ENCODE peak calls at places on chromosomes 11 and 22, in six cellular contexts. Y is SK-N-DZ; V is Peyer's patch; L is substantia nigra; Q is stimulated activated CD4-positive, alpha-beta T cell treated with anti-CD3 and anti-CD28 coated beads, Interleukin-12 subunit alpha, Interleukin-12 subunit beta, amount 100 ng/mL, for 48 hours; N is endothelial cell. B is an unnamed sample.

GRCh38 chr11:109704432-109704831 is 282.4 kb downstream of the C11orf87 start:
- DNase-seq in L (no peak), V (no peak), Y (no peak), Q (no peak), N (no peak), B (no peak)

GRCh38 chr11:64151337-64151736 is 14.6 kb downstream of the MACROD1 start:
- DNase-seq in Q (no peak), N (no peak), Y (no peak), V (no peak), L (no peak), B (no peak)

GRCh38 chr11:106390078-106390477 is 312.6 kb downstream of the AASDHPPT start:
- DNase-seq in Q (no peak), Y (no peak), N (no peak), L (no peak), V (no peak), B (no peak)

GRCh38 chr11:64343740-64344133 is 3.7 kb downstream of the CCDC88B start:
- DNase-seq in Q (no peak), L (no peak), V (peak), N (no peak), Y (no peak), B (no peak)

GRCh38 chr11:325796-326591 is 5.3 kb upstream of the IFITM3 start:
- DNase-seq in L (no peak), V (no peak), Y (no peak), Q (no peak), N (no peak), B (no peak)

GRCh38 chr11:130454495-130455262 is 6.2 kb downstream of the ADAMTS15 start:
- DNase-seq in Y (no peak), V (no peak), Q (no peak), N (no peak), L (no peak), B (no peak)

GRCh38 chr11:134562941-134563471 is 151.0 kb upstream of the B3GAT1 start:
- DNase-seq in L (no peak), Y (no peak), N (no peak), Q (no peak), V (no peak), B (no peak)

GRCh38 chr11:73660497-73661034 is 14.2 kb downstream of the PLEKHB1 start:
- DNase-seq in Q (no peak), N (no peak), V (no peak), L (no peak), Y (no peak), B (no peak)

GRCh38 chr11:95596011-95596489 is 193.5 kb downstream of the FAM76B start:
- DNase-seq in Y (no peak), Q (no peak), L (no peak), N (no peak), V (no peak), B (no peak)

GRCh38 chr11:1746956-1747752 is 3.2 kb downstream of the IFITM10 start:
- DNase-seq in N (no peak), Y (no peak), Q (no peak), V (peak), L (no peak), B (no peak)

GRCh38 chr22:30628491-30628890 is 7.1 kb upstream of the SLC35E4 start:
- DNase-seq in Y (no peak), L (peak), Q (no peak), V (no peak), N (no peak), B (no peak)

GRCh38 chr11:121483805-121484478 is 31.2 kb upstream of the SORL1-AS1 start:
- DNase-seq in N (no peak), Q (no peak), L (no peak), Y (no peak), V (no peak), B (no peak)

GRCh38 chr11:92662580-92662979 is 306.9 kb upstream of the MTNR1B start:
- DNase-seq in V (no peak), N (no peak), L (no peak), Y (peak), Q (no peak), B (no peak)

GRCh38 chr22:40196628-40197027 is 18.9 kb downstream of the TNRC6B start:
- DNase-seq in Y (peak), V (no peak), Q (peak), N (no peak), L (no peak), B (no peak)

GRCh38 chr22:24695958-24696511 is 78.5 kb downstream of the PIWIL3 start:
- DNase-seq in N (no peak), Q (no peak), Y (no peak), V (peak), L (no peak), B (no peak)

GRCh38 chr22:44634426-44635321 is 67.3 kb upstream of the PRR5 start:
- DNase-seq in N (no peak), L (no peak), Y (no peak), V (no peak), Q (no peak), B (no peak)

GRCh38 chr22:49525776-49526535 is 301.7 kb downstream of the BRD1 start:
- DNase-seq in N (no peak), Y (no peak), V (no peak), L (peak), Q (no peak), B (peak)

GRCh38 chr22:38314140-38314991 is 2.9 kb downstream of the CSNK1E start:
- DNase-seq in L (no peak), N (no peak), V (no peak), Q (no peak), Y (no peak), B (no peak)

GRCh38 chr22:29224859-29225410 is 19.2 kb downstream of the EMID1 start:
- DNase-seq in L (no peak), Y (no peak), N (no peak), V (peak), Q (no peak), B (no peak)

GRCh38 chr11:69692422-69692821 is 11.4 kb downstream of the FGF19 start:
- DNase-seq in N (no peak), L (no peak), Y (no peak), V (no peak), Q (no peak), B (no peak)

GRCh38 chr22:19942071-19942885 is 660 bp upstream of the TXNRD2 start:
- DNase-seq in V (no peak), Y (no peak), N (no peak), L (no peak), Q (no peak), B (no peak)

GRCh38 chr11:62984451-62984991 is at the start of gene SLC22A6:
- DNase-seq in V (no peak), Q (no peak), L (no peak), Y (no peak), N (no peak), B (no peak)

GRCh38 chr22:45600791-45601730 is 70.6 kb upstream of the ATXN10 start:
- DNase-seq in Y (no peak), N (no peak), Q (no peak), V (peak), L (no peak), B (no peak)

GRCh38 chr11:10818594-10818993 is 9.9 kb upstream of the EIF4G2 start:
- DNase-seq in N (no peak), Y (no peak), V (no peak), L (no peak), Q (no peak), B (no peak)

GRCh38 chr22:30876221-30876751 is 92.3 kb downstream of the MORC2 start:
- DNase-seq in Q (no peak), V (no peak), L (no peak), N (no peak), Y (no peak), B (no peak)

GRCh38 chr22:20549232-20549841 is 41.9 kb downstream of the MED15 start:
- DNase-seq in L (no peak), N (no peak), Y (no peak), Q (no peak), V (no peak), B (no peak)

GRCh38 chr22:37638351-37639069 is 959 bp upstream of the SH3BP1 start:
- DNase-seq in L (no peak), N (no peak), Y (no peak), Q (no peak), V (peak), B (no peak)

GRCh38 chr11:60905047-60905446 is 1.3 kb downstream of the PRPF19 start:
- DNase-seq in V (no peak), L (no peak), Q (no peak), Y (no peak), N (no peak), B (no peak)

GRCh38 chr11:22656128-22656527 is 10.3 kb upstream of the GAS2 start:
- DNase-seq in V (no peak), Q (no peak), N (no peak), Y (no peak), L (no peak), B (no peak)

GRCh38 chr11:75689861-75690641 is 21.2 kb upstream of the MAP6 start:
- DNase-seq in V (no peak), Y (no peak), L (no peak), N (no peak), Q (no peak), B (no peak)

GRCh38 chr11:63490551-63491239 is at the start of gene PLAAT5:
- DNase-seq in Q (no peak), Y (no peak), N (peak), V (peak), L (no peak), B (no peak)

GRCh38 chr22:43562843-43563242 is 151.0 kb downstream of the MPPED1 start:
- DNase-seq in Y (no peak), Q (no peak), L (no peak), V (no peak), N (no peak), B (no peak)

GRCh38 chr22:38317237-38317994 is at the start of gene CSNK1E:
- DNase-seq in V (peak), Q (peak), Y (peak), L (peak), N (peak), B (peak)